ENCODE peak calls at places on chromosomes 11 and 22, in ten cellular contexts. One of them, this sample, is unnamed.

GRCh38 chr11:556175-556699 is 4.3 kb downstream of the LMNTD2 start:
- DNase-seq in mesenchymal stem cell: peak; percentile 22
- DNase-seq in left ventricle myocardium superior: no peak
- DNase-seq in CD4-positive, alpha-beta T cell: no peak
- DNase-seq in activated T-cell treated with anti-CD3 and anti-CD28 coated beads for 24 hours: no peak
- DNase-seq in upper lobe of right lung: no peak
- DNase-seq in NCI-H1436: no peak
- DNase-seq in fibroblast of the conjunctiva: no peak
- DNase-seq in uterus: no peak
- DNase-seq in caudate nucleus: no peak
- DNase-seq in this sample: peak; percentile 49

GRCh38 chr11:31757245-31757835 is 53.8 kb downstream of the PAX6 start:
- DNase-seq in mesenchymal stem cell: no peak
- DNase-seq in left ventricle myocardium superior: no peak
- DNase-seq in CD4-positive, alpha-beta T cell: no peak
- DNase-seq in activated T-cell treated with anti-CD3 and anti-CD28 coated beads for 24 hours: no peak
- DNase-seq in upper lobe of right lung: no peak
- DNase-seq in NCI-H1436: peak; percentile 62
- DNase-seq in fibroblast of the conjunctiva: no peak
- DNase-seq in uterus: no peak
- DNase-seq in caudate nucleus: no peak
- DNase-seq in this sample: no peak

GRCh38 chr11:45846174-45846675 is 1.1 kb upstream of the CRY2 start:
- DNase-seq in mesenchymal stem cell: no peak
- DNase-seq in left ventricle myocardium superior: no peak
- DNase-seq in CD4-positive, alpha-beta T cell: no peak
- DNase-seq in activated T-cell treated with anti-CD3 and anti-CD28 coated beads for 24 hours: no peak
- DNase-seq in upper lobe of right lung: no peak
- DNase-seq in NCI-H1436: no peak
- DNase-seq in fibroblast of the conjunctiva: no peak
- DNase-seq in uterus: no peak
- DNase-seq in caudate nucleus: no peak
- DNase-seq in this sample: no peak

GRCh38 chr11:111512296-111513239 is at the start of gene BTG4:
- DNase-seq in mesenchymal stem cell: peak; percentile 51
- DNase-seq in left ventricle myocardium superior: peak; percentile 35
- DNase-seq in CD4-positive, alpha-beta T cell: no peak
- DNase-seq in activated T-cell treated with anti-CD3 and anti-CD28 coated beads for 24 hours: no peak
- DNase-seq in upper lobe of right lung: no peak
- DNase-seq in NCI-H1436: no peak
- DNase-seq in fibroblast of the conjunctiva: no peak
- DNase-seq in uterus: no peak
- DNase-seq in caudate nucleus: no peak
- DNase-seq in this sample: peak; percentile 75

GRCh38 chr11:118530180-118530682 is 761 bp upstream of the TMEM25 start:
- DNase-seq in mesenchymal stem cell: peak; percentile 14
- DNase-seq in left ventricle myocardium superior: no peak
- DNase-seq in CD4-positive, alpha-beta T cell: no peak
- DNase-seq in activated T-cell treated with anti-CD3 and anti-CD28 coated beads for 24 hours: no peak
- DNase-seq in upper lobe of right lung: peak; percentile 72
- DNase-seq in NCI-H1436: peak; percentile 30
- DNase-seq in fibroblast of the conjunctiva: no peak
- DNase-seq in uterus: no peak
- DNase-seq in caudate nucleus: no peak
- DNase-seq in this sample: no peak

GRCh38 chr11:34027516-34028406 is 23.8 kb upstream of the CAPRIN1 start:
- DNase-seq in mesenchymal stem cell: no peak
- DNase-seq in left ventricle myocardium superior: no peak
- DNase-seq in CD4-positive, alpha-beta T cell: no peak
- DNase-seq in activated T-cell treated with anti-CD3 and anti-CD28 coated beads for 24 hours: no peak
- DNase-seq in upper lobe of right lung: no peak
- DNase-seq in NCI-H1436: no peak
- DNase-seq in fibroblast of the conjunctiva: no peak
- DNase-seq in uterus: no peak
- DNase-seq in caudate nucleus: no peak
- DNase-seq in this sample: no peak

GRCh38 chr22:41532908-41533825 is 11.1 kb downstream of the POLR3H start:
- DNase-seq in mesenchymal stem cell: peak; percentile 65
- DNase-seq in left ventricle myocardium superior: peak; percentile 88
- DNase-seq in CD4-positive, alpha-beta T cell: peak; percentile 57
- DNase-seq in activated T-cell treated with anti-CD3 and anti-CD28 coated beads for 24 hours: peak; percentile 44
- DNase-seq in upper lobe of right lung: peak; percentile 83
- DNase-seq in NCI-H1436: peak; percentile 29
- DNase-seq in fibroblast of the conjunctiva: peak; percentile 44
- DNase-seq in uterus: peak; percentile 75
- DNase-seq in caudate nucleus: peak; percentile 39
- DNase-seq in this sample: peak; percentile 86

GRCh38 chr22:37752189-37753061 is 55.3 kb upstream of the GCAT start:
- DNase-seq in mesenchymal stem cell: peak; percentile 90
- DNase-seq in left ventricle myocardium superior: peak; percentile 95
- DNase-seq in CD4-positive, alpha-beta T cell: no peak
- DNase-seq in activated T-cell treated with anti-CD3 and anti-CD28 coated beads for 24 hours: no peak
- DNase-seq in upper lobe of right lung: peak; percentile 90
- DNase-seq in NCI-H1436: no peak
- DNase-seq in fibroblast of the conjunctiva: peak; percentile 98
- DNase-seq in uterus: peak; percentile 86
- DNase-seq in caudate nucleus: peak; percentile 10
- DNase-seq in this sample: peak; percentile 56

GRCh38 chr11:79708319-79708928 is 267.6 kb upstream of the TENM4 start:
- DNase-seq in mesenchymal stem cell: peak; percentile 50
- DNase-seq in left ventricle myocardium superior: no peak
- DNase-seq in CD4-positive, alpha-beta T cell: no peak
- DNase-seq in activated T-cell treated with anti-CD3 and anti-CD28 coated beads for 24 hours: no peak
- DNase-seq in upper lobe of right lung: no peak
- DNase-seq in NCI-H1436: no peak
- DNase-seq in fibroblast of the conjunctiva: no peak
- DNase-seq in uterus: no peak
- DNase-seq in caudate nucleus: no peak
- DNase-seq in this sample: peak; percentile 72

GRCh38 chr11:17396598-17397310 is 8.3 kb upstream of the KCNJ11 start:
- DNase-seq in mesenchymal stem cell: no peak
- DNase-seq in left ventricle myocardium superior: no peak
- DNase-seq in CD4-positive, alpha-beta T cell: no peak
- DNase-seq in activated T-cell treated with anti-CD3 and anti-CD28 coated beads for 24 hours: no peak
- DNase-seq in upper lobe of right lung: no peak
- DNase-seq in NCI-H1436: no peak
- DNase-seq in fibroblast of the conjunctiva: no peak
- DNase-seq in uterus: no peak
- DNase-seq in caudate nucleus: no peak
- DNase-seq in this sample: no peak

GRCh38 chr11:58726594-58727414 is 4.9 kb downstream of the GLYAT start:
- DNase-seq in mesenchymal stem cell: no peak
- DNase-seq in left ventricle myocardium superior: no peak
- DNase-seq in CD4-positive, alpha-beta T cell: peak; percentile 13
- DNase-seq in activated T-cell treated with anti-CD3 and anti-CD28 coated beads for 24 hours: no peak
- DNase-seq in upper lobe of right lung: no peak
- DNase-seq in NCI-H1436: no peak
- DNase-seq in fibroblast of the conjunctiva: no peak
- DNase-seq in uterus: no peak
- DNase-seq in caudate nucleus: no peak
- DNase-seq in this sample: no peak

GRCh38 chr11:134414772-134415765 is 3.0 kb upstream of the B3GAT1 start:
- DNase-seq in mesenchymal stem cell: no peak
- DNase-seq in left ventricle myocardium superior: no peak
- DNase-seq in CD4-positive, alpha-beta T cell: no peak
- DNase-seq in activated T-cell treated with anti-CD3 and anti-CD28 coated beads for 24 hours: no peak
- DNase-seq in upper lobe of right lung: no peak
- DNase-seq in NCI-H1436: no peak
- DNase-seq in fibroblast of the conjunctiva: no peak
- DNase-seq in uterus: no peak
- DNase-seq in caudate nucleus: no peak
- DNase-seq in this sample: peak; percentile 32

GRCh38 chr11:2383823-2384722 is 7.0 kb downstream of the CD81 start:
- DNase-seq in mesenchymal stem cell: no peak
- DNase-seq in left ventricle myocardium superior: peak; percentile 42
- DNase-seq in CD4-positive, alpha-beta T cell: no peak
- DNase-seq in activated T-cell treated with anti-CD3 and anti-CD28 coated beads for 24 hours: no peak
- DNase-seq in upper lobe of right lung: no peak
- DNase-seq in NCI-H1436: no peak
- DNase-seq in fibroblast of the conjunctiva: no peak
- DNase-seq in uterus: peak; percentile 52
- DNase-seq in caudate nucleus: no peak
- DNase-seq in this sample: no peak

GRCh38 chr11:76889414-76889975 is 28.8 kb downstream of the ACER3 start:
- DNase-seq in mesenchymal stem cell: peak; percentile 22
- DNase-seq in left ventricle myocardium superior: no peak
- DNase-seq in CD4-positive, alpha-beta T cell: no peak
- DNase-seq in activated T-cell treated with anti-CD3 and anti-CD28 coated beads for 24 hours: no peak
- DNase-seq in upper lobe of right lung: no peak
- DNase-seq in NCI-H1436: no peak
- DNase-seq in fibroblast of the conjunctiva: no peak
- DNase-seq in uterus: no peak
- DNase-seq in caudate nucleus: no peak
- DNase-seq in this sample: no peak

GRCh38 chr11:14070866-14071265 is 108.3 kb downstream of the SPON1 start:
- DNase-seq in mesenchymal stem cell: no peak
- DNase-seq in left ventricle myocardium superior: no peak
- DNase-seq in CD4-positive, alpha-beta T cell: no peak
- DNase-seq in activated T-cell treated with anti-CD3 and anti-CD28 coated beads for 24 hours: no peak
- DNase-seq in upper lobe of right lung: no peak
- DNase-seq in NCI-H1436: no peak
- DNase-seq in fibroblast of the conjunctiva: no peak
- DNase-seq in uterus: no peak
- DNase-seq in caudate nucleus: no peak
- DNase-seq in this sample: no peak

GRCh38 chr11:82195251-82195650 is 538.4 kb downstream of the FAM181B start:
- DNase-seq in mesenchymal stem cell: no peak
- DNase-seq in left ventricle myocardium superior: no peak
- DNase-seq in CD4-positive, alpha-beta T cell: no peak
- DNase-seq in activated T-cell treated with anti-CD3 and anti-CD28 coated beads for 24 hours: no peak
- DNase-seq in upper lobe of right lung: no peak
- DNase-seq in NCI-H1436: no peak
- DNase-seq in fibroblast of the conjunctiva: no peak
- DNase-seq in uterus: no peak
- DNase-seq in caudate nucleus: no peak
- DNase-seq in this sample: no peak

GRCh38 chr22:35708453-35708852 is 9.2 kb upstream of the APOL5 start:
- DNase-seq in mesenchymal stem cell: no peak
- DNase-seq in left ventricle myocardium superior: no peak
- DNase-seq in CD4-positive, alpha-beta T cell: no peak
- DNase-seq in activated T-cell treated with anti-CD3 and anti-CD28 coated beads for 24 hours: no peak
- DNase-seq in upper lobe of right lung: no peak
- DNase-seq in NCI-H1436: no peak
- DNase-seq in fibroblast of the conjunctiva: no peak
- DNase-seq in uterus: no peak
- DNase-seq in caudate nucleus: no peak
- DNase-seq in this sample: no peak

GRCh38 chr11:124310746-124311145 is 3.0 kb downstream of the OR8D1 start:
- DNase-seq in mesenchymal stem cell: no peak
- DNase-seq in left ventricle myocardium superior: no peak
- DNase-seq in CD4-positive, alpha-beta T cell: no peak
- DNase-seq in activated T-cell treated with anti-CD3 and anti-CD28 coated beads for 24 hours: no peak
- DNase-seq in upper lobe of right lung: no peak
- DNase-seq in NCI-H1436: no peak
- DNase-seq in fibroblast of the conjunctiva: no peak
- DNase-seq in uterus: no peak
- DNase-seq in caudate nucleus: no peak
- DNase-seq in this sample: no peak

GRCh38 chr22:50724616-50725015 is 13.4 kb upstream of the ACR start:
- DNase-seq in mesenchymal stem cell: no peak
- DNase-seq in left ventricle myocardium superior: no peak
- DNase-seq in CD4-positive, alpha-beta T cell: no peak
- DNase-seq in activated T-cell treated with anti-CD3 and anti-CD28 coated beads for 24 hours: no peak
- DNase-seq in upper lobe of right lung: no peak
- DNase-seq in NCI-H1436: no peak
- DNase-seq in fibroblast of the conjunctiva: no peak
- DNase-seq in uterus: no peak
- DNase-seq in caudate nucleus: no peak
- DNase-seq in this sample: no peak

GRCh38 chr22:49996192-49996531 is 16.4 kb downstream of the IL17REL start:
- DNase-seq in mesenchymal stem cell: no peak
- DNase-seq in left ventricle myocardium superior: no peak
- DNase-seq in CD4-positive, alpha-beta T cell: no peak
- DNase-seq in activated T-cell treated with anti-CD3 and anti-CD28 coated beads for 24 hours: no peak
- DNase-seq in upper lobe of right lung: no peak
- DNase-seq in NCI-H1436: no peak
- DNase-seq in fibroblast of the conjunctiva: no peak
- DNase-seq in uterus: no peak
- DNase-seq in caudate nucleus: no peak
- DNase-seq in this sample: no peak

GRCh38 chr11:114738954-114739353 is 60.6 kb downstream of the NXPE2 start:
- DNase-seq in mesenchymal stem cell: peak; percentile 45
- DNase-seq in left ventricle myocardium superior: no peak
- DNase-seq in CD4-positive, alpha-beta T cell: no peak
- DNase-seq in activated T-cell treated with anti-CD3 and anti-CD28 coated beads for 24 hours: peak; percentile 4
- DNase-seq in upper lobe of right lung: no peak
- DNase-seq in NCI-H1436: peak; percentile 58
- DNase-seq in fibroblast of the conjunctiva: peak; percentile 18
- DNase-seq in uterus: no peak
- DNase-seq in caudate nucleus: peak; percentile 6
- DNase-seq in this sample: peak; percentile 71

GRCh38 chr11:57434640-57435546 is 8.0 kb upstream of the SLC43A3 start:
- DNase-seq in mesenchymal stem cell: peak; percentile 98
- DNase-seq in left ventricle myocardium superior: no peak
- DNase-seq in CD4-positive, alpha-beta T cell: no peak
- DNase-seq in activated T-cell treated with anti-CD3 and anti-CD28 coated beads for 24 hours: no peak
- DNase-seq in upper lobe of right lung: no peak
- DNase-seq in NCI-H1436: no peak
- DNase-seq in fibroblast of the conjunctiva: peak; percentile 85
- DNase-seq in uterus: no peak
- DNase-seq in caudate nucleus: no peak
- DNase-seq in this sample: no peak

GRCh38 chr11:24234822-24235508 is 261.9 kb upstream of the LUZP2 start:
- DNase-seq in mesenchymal stem cell: peak; percentile 66
- DNase-seq in left ventricle myocardium superior: no peak
- DNase-seq in CD4-positive, alpha-beta T cell: no peak
- DNase-seq in activated T-cell treated with anti-CD3 and anti-CD28 coated beads for 24 hours: no peak
- DNase-seq in upper lobe of right lung: peak; percentile 72
- DNase-seq in NCI-H1436: no peak
- DNase-seq in fibroblast of the conjunctiva: peak; percentile 2
- DNase-seq in uterus: no peak
- DNase-seq in caudate nucleus: no peak
- DNase-seq in this sample: peak; percentile 53

GRCh38 chr11:43788394-43788793 is 92.2 kb upstream of the ALKBH3 start:
- DNase-seq in mesenchymal stem cell: no peak
- DNase-seq in left ventricle myocardium superior: no peak
- DNase-seq in CD4-positive, alpha-beta T cell: no peak
- DNase-seq in activated T-cell treated with anti-CD3 and anti-CD28 coated beads for 24 hours: no peak
- DNase-seq in upper lobe of right lung: no peak
- DNase-seq in NCI-H1436: peak; percentile 44
- DNase-seq in fibroblast of the conjunctiva: no peak
- DNase-seq in uterus: no peak
- DNase-seq in caudate nucleus: no peak
- DNase-seq in this sample: peak; percentile 27

GRCh38 chr11:69035959-69036340 is 12.8 kb upstream of the TPCN2 start:
- DNase-seq in mesenchymal stem cell: no peak
- DNase-seq in left ventricle myocardium superior: no peak
- DNase-seq in CD4-positive, alpha-beta T cell: no peak
- DNase-seq in activated T-cell treated with anti-CD3 and anti-CD28 coated beads for 24 hours: no peak
- DNase-seq in upper lobe of right lung: no peak
- DNase-seq in NCI-H1436: no peak
- DNase-seq in fibroblast of the conjunctiva: no peak
- DNase-seq in uterus: peak; percentile 53
- DNase-seq in caudate nucleus: no peak
- DNase-seq in this sample: no peak

GRCh38 chr11:26842458-26842841 is 120.6 kb upstream of the SLC5A12 start:
- DNase-seq in mesenchymal stem cell: no peak
- DNase-seq in left ventricle myocardium superior: no peak
- DNase-seq in CD4-positive, alpha-beta T cell: no peak
- DNase-seq in activated T-cell treated with anti-CD3 and anti-CD28 coated beads for 24 hours: no peak
- DNase-seq in upper lobe of right lung: no peak
- DNase-seq in NCI-H1436: no peak
- DNase-seq in fibroblast of the conjunctiva: peak; percentile 68
- DNase-seq in uterus: no peak
- DNase-seq in caudate nucleus: no peak
- DNase-seq in this sample: no peak

GRCh38 chr11:18379201-18379600 is 15.2 kb upstream of the LDHA start:
- DNase-seq in mesenchymal stem cell: no peak
- DNase-seq in left ventricle myocardium superior: no peak
- DNase-seq in CD4-positive, alpha-beta T cell: no peak
- DNase-seq in activated T-cell treated with anti-CD3 and anti-CD28 coated beads for 24 hours: no peak
- DNase-seq in upper lobe of right lung: no peak
- DNase-seq in NCI-H1436: no peak
- DNase-seq in fibroblast of the conjunctiva: no peak
- DNase-seq in uterus: no peak
- DNase-seq in caudate nucleus: no peak
- DNase-seq in this sample: peak; percentile 80

GRCh38 chr11:12163181-12163841 is 52.9 kb downstream of the MICAL2 start:
- DNase-seq in mesenchymal stem cell: peak; percentile 96
- DNase-seq in left ventricle myocardium superior: peak; percentile 79
- DNase-seq in CD4-positive, alpha-beta T cell: no peak
- DNase-seq in activated T-cell treated with anti-CD3 and anti-CD28 coated beads for 24 hours: no peak
- DNase-seq in upper lobe of right lung: peak; percentile 55
- DNase-seq in NCI-H1436: no peak
- DNase-seq in fibroblast of the conjunctiva: no peak
- DNase-seq in uterus: peak; percentile 70
- DNase-seq in caudate nucleus: no peak
- DNase-seq in this sample: no peak